ENCODE peak calls at places on chromosomes 12 and 14, in eight cellular contexts. Y is NCI-H1417; Z is astrocyte; O is DMS79 treated with DMSO at 0.1 percent for 48 hours; U is endodermal cell; W is head of caudate nucleus; Q is H54; D is stimulated activated naive CD8-positive, alpha-beta T cell treated with anti-CD3 and anti-CD28 coated beads, Interleukin-15, amount 100 ng/mL, for 72 hours. N is an unnamed sample.
A peak's percentile ranks its signal among the peaks of the same experiment; 100 is the strongest.

GRCh38 chr14:30907659-30908057 is 33.3 kb downstream of the COCH start:
- DNase-seq in Z (no peak), Q (no peak), O (no peak), U (no peak), D (no peak), Y (no peak), W (no peak), N (no peak)

GRCh38 chr12:132602578-132603239 is 7.7 kb downstream of the LRCOL1 start:
- DNase-seq in Z (no peak), D (no peak), O (no peak), Q (no peak), Y (no peak), U (peak; percentile 69), W (no peak), N (peak; percentile 68)

GRCh38 chr14:81981311-81981675 is 447.6 kb upstream of the SEL1L start:
- DNase-seq in Z (no peak), Y (no peak), U (no peak), Q (no peak), D (no peak), W (no peak), O (no peak), N (no peak)

GRCh38 chr12:123062682-123063426 is 82.4 kb downstream of the ARL6IP4 start:
- DNase-seq in O (no peak), U (no peak), Q (peak; percentile 61), D (no peak), W (no peak), Y (no peak), Z (peak; percentile 57), N (peak; percentile 69)

GRCh38 chr14:51295666-51296263 is 55.7 kb downstream of the TMX1 start:
- DNase-seq in D (no peak), O (no peak), Z (peak; percentile 14), U (no peak), W (no peak), Q (no peak), Y (no peak), N (no peak)

GRCh38 chr12:56188116-56188785 is 1.0 kb downstream of the SMARCC2 start:
- DNase-seq in U (peak; percentile 79), W (no peak), Y (no peak), O (peak; percentile 30), Z (no peak), D (no peak), Q (no peak), N (no peak)

GRCh38 chr14:93019970-93020369 is 95.8 kb downstream of the ITPK1 start:
- DNase-seq in Z (no peak), Y (no peak), W (peak; percentile 81), D (no peak), U (no peak), Q (no peak), O (no peak), N (peak; percentile 49)

GRCh38 chr12:50533971-50534370 is 29.2 kb downstream of the DIP2B start:
- DNase-seq in D (no peak), Y (no peak), Z (peak; percentile 29), Q (no peak), U (no peak), O (no peak), W (no peak), N (no peak)